ENCODE peak calls at places on chromosomes 7 and 10, in six cellular contexts. Q, S, J, W, M and F are unnamed samples.

GRCh38 chr10:71829171-71829570 is 21.9 kb downstream of the PSAP start:
- DNase-seq in Q (no peak), S (no peak), J (peak; percentile 50), W (no peak), M (no peak), F (peak; percentile 88)

GRCh38 chr10:13993634-13994033 is 337.1 kb downstream of the FRMD4A start:
- DNase-seq in Q (no peak), S (no peak), J (no peak), W (no peak), M (no peak), F (no peak)

GRCh38 chr10:48390933-48391845 is 84.7 kb downstream of the MAPK8 start:
- DNase-seq in Q (no peak), S (no peak), J (no peak), W (peak; percentile 24), M (no peak), F (no peak)

GRCh38 chr10:1149793-1150637 is 93.8 kb downstream of the WDR37 start:
- DNase-seq in Q (no peak), S (peak; percentile 87), J (peak; percentile 67), W (no peak), M (no peak), F (peak; percentile 2)

GRCh38 chr7:19489162-19489820 is 219.5 kb downstream of the POLR1F start:
- DNase-seq in Q (no peak), S (no peak), J (no peak), W (no peak), M (no peak), F (no peak)

GRCh38 chr7:99090811-99091582 is 52.9 kb downstream of the SMURF1 start:
- DNase-seq in Q (no peak), S (no peak), J (no peak), W (no peak), M (no peak), F (no peak)

GRCh38 chr10:93757766-93758509 is at the start of gene LGI1:
- DNase-seq in Q (no peak), S (peak; percentile 36), J (no peak), W (no peak), M (no peak), F (no peak)

GRCh38 chr7:42014625-42015412 is 222.2 kb downstream of the GLI3 start:
- DNase-seq in Q (peak; percentile 23), S (peak; percentile 38), J (peak; percentile 66), W (no peak), M (peak; percentile 29), F (peak; percentile 35)

GRCh38 chr10:92024700-92025099 is 101.1 kb downstream of the BTAF1 start:
- DNase-seq in Q (no peak), S (no peak), J (no peak), W (no peak), M (no peak), F (no peak)

GRCh38 chr10:16521311-16522016 is at the start of gene C1QL3:
- DNase-seq in Q (no peak), S (peak; percentile 66), J (no peak), W (no peak), M (no peak), F (no peak)

GRCh38 chr10:8047452-8048280 is 6.8 kb upstream of the GATA3 start:
- DNase-seq in Q (no peak), S (peak; percentile 79), J (no peak), W (no peak), M (no peak), F (no peak)

GRCh38 chr10:43453266-43453831 is 16.4 kb downstream of the ZNF487 start:
- DNase-seq in Q (no peak), S (no peak), J (no peak), W (no peak), M (no peak), F (no peak)

GRCh38 chr7:44377134-44377463 is 51.7 kb upstream of the CAMK2B start:
- DNase-seq in Q (no peak), S (no peak), J (no peak), W (no peak), M (no peak), F (no peak)

GRCh38 chr10:76432274-76433012 is 1001.0 kb downstream of the LRMDA start:
- DNase-seq in Q (no peak), S (peak; percentile 18), J (no peak), W (no peak), M (no peak), F (no peak)

GRCh38 chr10:73823391-73823790 is 12.0 kb upstream of the NDST2 start:
- DNase-seq in Q (no peak), S (no peak), J (no peak), W (no peak), M (no peak), F (no peak)

DNA sequence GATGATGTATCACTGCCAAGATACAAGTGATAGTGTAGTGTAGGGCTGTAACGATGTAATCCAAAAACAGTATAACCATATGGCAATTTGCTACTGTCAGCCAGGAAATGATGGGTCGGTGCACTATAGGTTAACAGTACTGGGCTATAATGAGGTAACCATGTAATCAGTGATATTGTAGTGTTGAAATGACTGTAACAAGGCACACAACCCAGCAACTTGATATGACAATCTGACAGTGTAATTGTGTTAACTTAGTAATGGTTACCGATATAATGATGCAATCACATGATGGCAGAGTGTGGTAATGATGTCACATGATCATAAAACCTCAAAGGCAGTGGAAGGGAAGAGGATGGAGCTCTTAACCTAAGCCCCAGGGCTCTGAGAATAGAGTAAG is 73.8 kb upstream of the SLF2 start:
- DNase-seq in Q (no peak), S (no peak), J (no peak), W (no peak), M (no peak), F (peak; percentile 15)
- H3K27me3 ChIP-seq in Q (peaks cover 14% of the 10 kb centered on the region), S (peaks cover under 1% of the 10 kb centered on the region), J (no peaks in the 10 kb centered on the region), W (no peaks in the 10 kb centered on the region), M (peaks cover 2% of the 10 kb centered on the region), F (peaks cover 10% of the 10 kb centered on the region)

GRCh38 chr10:124011464-124011863 is 81.9 kb downstream of the CHST15 start:
- DNase-seq in Q (no peak), S (no peak), J (no peak), W (no peak), M (no peak), F (no peak)

GRCh38 chr10:124013916-124014315 is 79.5 kb downstream of the CHST15 start:
- DNase-seq in Q (no peak), S (no peak), J (no peak), W (no peak), M (no peak), F (no peak)

GRCh38 chr10:124012066-124012465 is 81.3 kb downstream of the CHST15 start:
- DNase-seq in Q (no peak), S (no peak), J (no peak), W (no peak), M (no peak), F (no peak)

GRCh38 chr10:124012583-124012982 is 80.8 kb downstream of the CHST15 start:
- DNase-seq in Q (no peak), S (no peak), J (no peak), W (no peak), M (no peak), F (no peak)

DNA sequence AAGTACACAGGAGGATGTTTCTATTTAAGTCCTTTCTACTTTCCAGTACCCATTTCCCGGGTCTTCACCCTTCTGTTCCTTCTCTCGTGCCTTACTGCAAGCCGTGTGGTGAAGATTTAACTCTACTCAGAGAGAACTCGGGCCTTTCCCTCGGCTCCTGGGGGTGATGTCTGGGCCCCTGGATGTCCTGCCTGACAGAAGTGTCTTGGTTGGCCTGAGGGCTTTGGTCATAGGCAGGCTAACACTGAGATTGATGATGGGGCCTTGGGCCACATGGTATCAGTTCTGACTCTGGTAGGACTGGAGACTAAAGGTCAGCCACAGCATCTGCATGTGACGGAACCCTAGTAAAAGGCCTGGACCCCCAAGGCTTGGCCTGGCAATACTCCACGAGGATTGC is 80.4 kb downstream of the CHST15 start:
- DNase-seq in Q (no peak), S (no peak), J (no peak), W (no peak), M (no peak), F (no peak)
- TF ChIP-seq GABPA in Q (no peak), S (no peak), J (no peak), W (no peak), M (no peak), F (no peak)

DNA sequence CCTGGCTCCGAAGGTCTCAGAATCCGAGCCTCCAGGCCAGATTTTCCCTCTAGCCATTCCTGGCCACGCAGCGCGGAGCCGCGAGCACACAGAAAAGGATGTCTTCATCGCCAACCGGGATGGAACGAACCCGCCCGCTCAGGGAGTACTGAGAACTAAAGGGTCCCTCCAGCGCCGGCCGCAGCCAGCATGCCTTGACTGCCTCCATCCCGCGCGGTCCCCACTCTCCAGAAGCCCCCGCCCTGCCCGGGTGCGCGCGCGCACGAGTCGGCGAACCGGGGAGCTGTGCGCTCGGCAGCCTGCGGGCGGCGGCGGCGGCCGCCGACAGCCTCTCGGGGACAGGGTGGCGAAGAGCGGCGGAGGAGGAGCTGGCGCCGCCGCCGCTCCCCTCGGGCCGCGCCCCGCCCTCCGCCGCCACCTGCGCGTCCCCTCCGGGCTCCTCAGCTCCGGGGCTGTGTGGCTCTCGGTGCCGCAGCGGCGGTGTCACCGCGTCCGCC is 640 bp upstream of the GALNT17 start:
- DNase-seq in Q (no peak), S (peak; percentile 69), J (no peak), W (no peak), M (no peak), F (no peak)
- H3K27me3 ChIP-seq in Q (no peaks in the 10 kb centered on the region), S (no peaks in the 10 kb centered on the region), J (no peaks in the 10 kb centered on the region), W (no peaks in the 10 kb centered on the region), M (no peaks in the 10 kb centered on the region), F (peaks cover 26% of the 10 kb centered on the region)

GRCh38 chr10:114403545-114404161 is 649 bp downstream of the AFAP1L2 start:
- DNase-seq in Q (no peak), S (peak; percentile 59), J (no peak), W (no peak), M (no peak), F (no peak)
- TF ChIP-seq GABPA in Q (no peak), S (no peak), J (no peak), W (no peak), M (no peak), F (no peak)

GRCh38 chr7:128102490-128103291 is 71.5 kb upstream of the LRRC4 start:
- DNase-seq in Q (no peak), S (no peak), J (peak; percentile 23), W (no peak), M (no peak), F (no peak)

GRCh38 chr7:128104109-128104742 is 73.0 kb upstream of the LRRC4 start:
- DNase-seq in Q (no peak), S (peak; percentile 61), J (no peak), W (no peak), M (no peak), F (peak; percentile 77)

GRCh38 chr7:128100949-128101713 is 69.9 kb upstream of the LRRC4 start:
- DNase-seq in Q (no peak), S (no peak), J (no peak), W (no peak), M (no peak), F (no peak)

GRCh38 chr7:128105228-128106022 is 74.2 kb upstream of the LRRC4 start:
- DNase-seq in Q (no peak), S (no peak), J (no peak), W (no peak), M (no peak), F (no peak)

GRCh38 chr7:128103498-128104108 is 72.4 kb upstream of the LRRC4 start:
- DNase-seq in Q (no peak), S (peak; percentile 66), J (no peak), W (no peak), M (peak; percentile 85), F (no peak)
- H3K27me3 ChIP-seq in Q (peaks cover 30% of the 10 kb centered on the region), S (no peaks in the 10 kb centered on the region), J (peaks cover 22% of the 10 kb centered on the region), W (no peaks in the 10 kb centered on the region), M (no peaks in the 10 kb centered on the region), F (no peaks in the 10 kb centered on the region)

DNA sequence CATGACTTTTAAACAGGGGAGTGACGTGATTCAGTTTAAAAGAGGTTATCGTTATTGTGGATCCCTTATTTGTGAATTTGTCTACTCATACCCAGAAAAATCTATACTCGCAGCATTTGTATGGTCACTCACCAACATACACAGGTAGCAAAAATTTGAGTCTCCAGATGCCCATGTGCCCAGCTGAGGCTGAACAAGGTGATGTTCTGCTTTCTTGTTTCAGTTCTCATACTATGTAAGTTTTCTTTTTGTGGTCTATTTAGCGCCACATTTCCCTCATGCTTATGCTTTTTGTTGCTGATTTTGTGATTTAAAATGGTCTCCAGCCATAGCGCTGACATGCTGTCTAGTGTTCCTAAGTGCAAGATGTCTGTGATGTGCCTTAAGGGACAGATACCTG is 312.9 kb upstream of the SEMA3A start:
- DNase-seq in Q (no peak), S (no peak), J (no peak), W (no peak), M (no peak), F (no peak)
- TF ChIP-seq GABPA in Q (no peak), S (no peak), J (no peak), W (no peak), M (no peak), F (no peak)